ENCODE peak calls at places on chromosomes 16 and 17, in four cellular contexts. One of them, this sample, is unnamed.

GRCh38 chr17:46949291-46950174 is 26.6 kb downstream of the GOSR2 start:
- DNase-seq in osteoblast: no peak
- DNase-seq in breast epithelium: no peak
- DNase-seq in RWPE1: peak
- DNase-seq in this sample: no peak

GRCh38 chr17:39000021-39000601 is 32.9 kb upstream of the FBXO47 start:
- DNase-seq in osteoblast: no peak
- DNase-seq in breast epithelium: no peak
- DNase-seq in RWPE1: no peak
- DNase-seq in this sample: no peak

GRCh38 chr16:11696266-11697012 is 28.2 kb downstream of the SNN start:
- DNase-seq in RWPE1: no peak
- DNase-seq in breast epithelium: no peak
- DNase-seq in osteoblast: no peak
- DNase-seq in this sample: peak

GRCh38 chr17:79192503-79193500 is 118.2 kb downstream of the ENGASE start:
- DNase-seq in breast epithelium: no peak
- DNase-seq in RWPE1: peak
- DNase-seq in osteoblast: peak
- DNase-seq in this sample: no peak

GRCh38 chr16:1278456-1278855 is 22.6 kb downstream of the TPSD1 start:
- DNase-seq in breast epithelium: no peak
- DNase-seq in RWPE1: no peak
- DNase-seq in osteoblast: peak
- DNase-seq in this sample: no peak

GRCh38 chr16:59748531-59748930 is 1014.4 kb upstream of the GOT2 start:
- DNase-seq in osteoblast: no peak
- DNase-seq in breast epithelium: no peak
- DNase-seq in RWPE1: no peak
- DNase-seq in this sample: no peak

GRCh38 chr16:14146445-14146844 is 75.3 kb downstream of the MRTFB start:
- DNase-seq in osteoblast: no peak
- DNase-seq in breast epithelium: no peak
- DNase-seq in RWPE1: no peak
- DNase-seq in this sample: no peak

GRCh38 chr17:68398731-68399637 is 58.3 kb downstream of the WIPI1 start:
- DNase-seq in breast epithelium: no peak
- DNase-seq in osteoblast: peak
- DNase-seq in RWPE1: peak
- DNase-seq in this sample: no peak

DNA sequence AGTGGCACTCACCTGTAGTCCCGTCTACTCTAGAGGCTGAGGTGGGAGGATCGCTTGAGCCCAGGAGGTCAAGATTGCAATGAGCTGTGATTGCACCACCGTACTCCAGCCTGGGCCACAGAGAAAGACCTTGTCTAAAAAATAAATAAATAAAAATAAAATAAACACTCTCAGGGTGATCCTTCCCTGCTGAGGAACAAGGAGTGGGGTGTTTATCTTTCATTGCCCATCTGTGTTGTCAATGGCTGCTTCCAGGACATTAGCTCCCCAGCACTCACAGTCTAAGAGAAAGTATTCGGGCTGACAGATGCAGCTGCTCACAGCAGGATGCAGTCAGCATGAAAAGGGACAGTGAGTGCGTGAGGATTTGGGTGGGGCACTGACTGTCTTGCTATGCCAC is 31.4 kb upstream of the RBBP6 start:
- DNase-seq in RWPE1: no peak
- DNase-seq in osteoblast: no peak
- DNase-seq in breast epithelium: no peak
- DNase-seq in this sample: no peak
- H3K27ac ChIP-seq in RWPE1: peak
- H3K27ac ChIP-seq in osteoblast: no peak
- H3K27ac ChIP-seq in breast epithelium: no peak
- H3K27ac ChIP-seq in this sample: no peak

DNA sequence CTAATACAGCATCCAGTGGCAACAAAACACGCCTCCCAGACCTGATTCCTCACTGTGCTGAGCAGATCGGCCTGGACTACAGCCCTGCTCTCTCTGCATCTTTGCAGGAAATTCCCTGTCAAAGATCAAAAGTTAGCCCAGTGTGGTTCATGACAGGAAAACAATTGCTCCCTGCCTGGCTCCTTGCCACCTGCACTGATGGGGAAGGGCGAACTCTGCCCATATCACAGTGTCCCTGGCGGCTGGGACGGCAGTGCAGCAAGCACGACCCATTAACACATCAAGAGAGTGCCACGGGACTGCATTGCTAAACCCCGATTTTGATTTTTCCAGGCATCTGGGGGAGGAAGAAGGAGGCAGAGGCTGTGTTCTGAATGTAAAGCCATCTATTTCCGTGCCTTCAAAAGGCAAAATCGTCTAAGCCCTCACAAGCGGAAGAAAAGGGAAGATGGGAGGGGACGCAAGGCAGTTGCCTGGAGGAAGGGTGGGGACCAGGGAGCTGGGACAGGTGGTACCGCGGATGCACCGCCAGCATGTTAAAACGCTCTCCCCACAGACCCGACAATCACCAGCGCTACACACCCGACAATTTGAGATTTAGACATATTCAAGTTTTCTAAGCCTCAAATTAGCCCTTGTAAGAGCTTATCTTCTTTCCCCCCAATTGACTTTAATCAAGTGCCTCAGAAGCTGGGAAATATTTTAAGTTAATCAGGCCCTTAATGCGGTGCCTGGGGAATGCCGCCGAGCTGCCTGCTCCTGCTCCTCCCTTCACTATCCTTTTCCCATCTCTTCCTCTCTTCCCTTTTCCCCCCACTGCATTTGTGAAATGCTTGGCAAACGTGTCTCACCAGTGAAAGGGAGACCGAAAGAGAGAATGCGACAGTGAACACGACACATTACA is 238.8 kb upstream of the CDH5 start:
- DNase-seq in RWPE1: no peak
- DNase-seq in osteoblast: no peak
- DNase-seq in breast epithelium: no peak
- DNase-seq in this sample: no peak
- TF ChIP-seq CTCF in RWPE1: no peak
- TF ChIP-seq CTCF in osteoblast: no peak
- TF ChIP-seq CTCF in breast epithelium: no peak
- TF ChIP-seq CTCF in this sample: no peak

DNA sequence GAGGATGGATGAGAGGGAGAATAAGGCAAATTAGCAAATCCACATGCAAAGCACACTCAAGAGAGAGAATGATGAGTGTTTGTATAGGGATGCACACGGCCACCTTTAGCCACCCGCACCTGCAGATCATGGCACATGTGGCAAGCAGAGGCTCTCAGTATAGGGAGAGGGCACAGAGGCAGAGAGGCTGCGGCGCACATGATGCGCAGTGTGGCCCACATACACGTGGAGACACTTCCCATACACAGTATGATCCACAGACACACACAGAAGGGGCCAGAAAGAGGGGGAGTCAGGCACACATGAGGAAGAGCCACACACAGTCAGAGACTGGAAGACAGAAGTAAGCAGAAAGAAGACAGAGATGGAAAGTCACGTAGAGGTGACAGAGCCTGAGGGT is 6.5 kb upstream of the CHD3 start:
- DNase-seq in RWPE1: no peak
- DNase-seq in breast epithelium: no peak
- DNase-seq in osteoblast: no peak
- DNase-seq in this sample: peak
- H3K27ac ChIP-seq in RWPE1: peak
- H3K27ac ChIP-seq in breast epithelium: peak
- H3K27ac ChIP-seq in osteoblast: no peak
- H3K27ac ChIP-seq in this sample: peak

GRCh38 chr16:2429771-2430663 is 770 bp downstream of the CCNF start:
- DNase-seq in breast epithelium: no peak
- DNase-seq in osteoblast: peak
- DNase-seq in RWPE1: peak
- DNase-seq in this sample: no peak
- TF ChIP-seq CTCF in breast epithelium: peak
- TF ChIP-seq CTCF in osteoblast: peak
- TF ChIP-seq CTCF in RWPE1: no peak
- TF ChIP-seq CTCF in this sample: no peak

DNA sequence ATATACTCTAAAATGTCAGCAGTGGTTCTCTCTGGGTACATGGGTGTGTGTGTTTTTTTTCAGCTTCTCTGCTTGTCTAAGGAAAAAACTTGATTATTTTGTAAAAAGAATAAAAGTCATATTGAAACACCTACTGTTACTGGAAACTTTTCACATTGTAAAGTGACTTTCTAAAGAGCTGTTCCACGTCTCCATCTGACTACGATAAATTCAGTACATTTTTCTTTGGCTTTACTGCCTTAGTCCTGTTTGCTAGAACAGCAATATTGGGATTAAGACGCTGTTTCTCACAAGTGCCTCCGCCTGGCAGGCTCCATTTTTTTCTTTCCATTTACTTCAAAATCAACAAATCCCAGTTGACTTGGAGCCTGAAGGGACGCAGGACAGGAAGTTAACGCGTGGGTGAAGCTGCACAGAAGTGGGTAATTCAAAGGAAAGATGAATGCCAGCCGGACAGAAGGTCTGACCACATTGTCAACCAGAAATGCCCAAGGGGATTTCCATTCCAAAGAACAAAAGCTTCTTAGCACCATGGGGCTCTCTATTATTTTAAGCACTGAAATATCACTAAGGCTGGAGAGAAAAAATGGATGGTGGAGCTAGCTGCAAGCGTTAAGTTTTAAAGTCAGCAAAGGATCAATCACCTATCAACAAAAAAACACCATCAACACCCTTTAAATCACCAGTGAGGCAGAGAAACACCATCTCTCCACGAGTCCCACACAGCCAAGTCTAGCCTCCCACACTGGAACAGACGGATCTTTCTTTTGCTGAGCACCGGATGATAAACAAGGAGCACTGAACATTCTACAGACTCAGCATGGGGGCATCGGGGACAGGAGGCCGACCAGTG is 8.4 kb downstream of the GLOD4 start:
- DNase-seq in breast epithelium: no peak
- DNase-seq in osteoblast: no peak
- DNase-seq in RWPE1: no peak
- DNase-seq in this sample: no peak
- H3K27ac ChIP-seq in breast epithelium: no peak
- H3K27ac ChIP-seq in osteoblast: no peak
- H3K27ac ChIP-seq in RWPE1: peak
- H3K27ac ChIP-seq in this sample: no peak

GRCh38 chr16:67013823-67014640 is 14.9 kb upstream of the CBFB start:
- DNase-seq in RWPE1: peak
- DNase-seq in osteoblast: peak
- DNase-seq in breast epithelium: peak
- DNase-seq in this sample: peak
- TF ChIP-seq CTCF in RWPE1: peak
- TF ChIP-seq CTCF in osteoblast: no peak
- TF ChIP-seq CTCF in breast epithelium: peak
- TF ChIP-seq CTCF in this sample: no peak